ENCODE peak calls at places on chromosome 14, in eight cellular contexts. N is uterus; V is CD8-positive, alpha-beta memory T cell; Q is NCI-H2171; X is NCI-H2081; I is stimulated activated CD4-positive, alpha-beta T cell treated with anti-CD3 and anti-CD28 coated beads, Interleukin-12 subunit alpha, Interleukin-12 subunit beta, amount 100 ng/mL, for 48 hours; W is fibroblast of pulmonary artery; D is AG08396. S is an unnamed sample.

GRCh38 chr14:58746261-58746660 is 108.5 kb downstream of the DACT1 start:
- DNase-seq in N (no peak), V (no peak), Q (no peak), X (no peak), I (no peak), W (peak), D (no peak), S (no peak)

GRCh38 chr14:84017533-84017932 is 1512.4 kb upstream of the FLRT2 start:
- DNase-seq in N (no peak), V (no peak), Q (no peak), X (no peak), I (no peak), W (no peak), D (no peak), S (no peak)

GRCh38 chr14:59919582-59920377 is at the start of gene LRRC9:
- DNase-seq in N (peak), V (peak), Q (peak), X (no peak), I (no peak), W (peak), D (peak), S (peak)

GRCh38 chr14:33781267-33781666 is 169.6 kb downstream of the EGLN3 start:
- DNase-seq in N (no peak), V (no peak), Q (no peak), X (no peak), I (no peak), W (no peak), D (no peak), S (no peak)

GRCh38 chr14:105494606-105494929 is 3.5 kb downstream of the TEDC1 start:
- DNase-seq in N (no peak), V (no peak), Q (no peak), X (no peak), I (no peak), W (no peak), D (no peak), S (no peak)

GRCh38 chr14:89504084-89504483 is 87.1 kb upstream of the FOXN3 start:
- DNase-seq in N (no peak), V (no peak), Q (no peak), X (no peak), I (no peak), W (no peak), D (no peak), S (no peak)

GRCh38 chr14:56002316-56002715 is 115.9 kb upstream of the PELI2 start:
- DNase-seq in N (no peak), V (no peak), Q (no peak), X (peak), I (no peak), W (no peak), D (no peak), S (no peak)

GRCh38 chr14:104350463-104351185 is 212.2 kb downstream of the KIF26A start:
- DNase-seq in N (peak), V (no peak), Q (no peak), X (no peak), I (no peak), W (no peak), D (no peak), S (no peak)

GRCh38 chr14:78324353-78324752 is 154.2 kb downstream of the NRXN3 start:
- DNase-seq in N (no peak), V (no peak), Q (no peak), X (no peak), I (no peak), W (no peak), D (no peak), S (no peak)

GRCh38 chr14:36647827-36648753 is 13.6 kb upstream of the PAX9 start:
- DNase-seq in N (no peak), V (no peak), Q (peak), X (peak), I (no peak), W (peak), D (peak), S (peak)

GRCh38 chr14:95258754-95259593 is 60.7 kb downstream of the CLMN start:
- DNase-seq in N (no peak), V (no peak), Q (no peak), X (no peak), I (no peak), W (peak), D (no peak), S (no peak)

GRCh38 chr14:55130194-55130550 is 1.1 kb downstream of the LGALS3 start:
- DNase-seq in N (peak), V (no peak), Q (no peak), X (no peak), I (no peak), W (no peak), D (peak), S (peak)

GRCh38 chr14:103522649-103523582 is at the start of gene CKB:
- DNase-seq in N (peak), V (no peak), Q (peak), X (peak), I (no peak), W (peak), D (peak), S (peak)

GRCh38 chr14:54727929-54728328 is 161.0 kb downstream of the SAMD4A start:
- DNase-seq in N (peak), V (no peak), Q (no peak), X (no peak), I (no peak), W (no peak), D (no peak), S (no peak)

GRCh38 chr14:100140452-100141132 is 18.9 kb downstream of the DEGS2 start:
- DNase-seq in N (no peak), V (no peak), Q (no peak), X (no peak), I (no peak), W (peak), D (no peak), S (no peak)

GRCh38 chr14:68911594-68912227 is 67.4 kb downstream of the ACTN1 start:
- DNase-seq in N (peak), V (peak), Q (peak), X (peak), I (peak), W (peak), D (peak), S (peak)

GRCh38 chr14:28577187-28577586 is 189.4 kb upstream of the FOXG1 start:
- DNase-seq in N (no peak), V (no peak), Q (no peak), X (no peak), I (no peak), W (peak), D (no peak), S (no peak)

GRCh38 chr14:102525213-102526143 is 15.9 kb upstream of the ANKRD9 start:
- DNase-seq in N (no peak), V (no peak), Q (peak), X (peak), I (no peak), W (peak), D (no peak), S (peak)

GRCh38 chr14:54312166-54312801 is 84.5 kb upstream of the CDKN3 start:
- DNase-seq in N (no peak), V (no peak), Q (no peak), X (no peak), I (no peak), W (peak), D (peak), S (no peak)

GRCh38 chr14:89384023-89384422 is 33.0 kb downstream of the FOXN3 start:
- DNase-seq in N (no peak), V (no peak), Q (peak), X (no peak), I (no peak), W (no peak), D (no peak), S (peak)

GRCh38 chr14:58697927-58698641 is 60.3 kb downstream of the DACT1 start:
- DNase-seq in N (no peak), V (no peak), Q (no peak), X (peak), I (no peak), W (no peak), D (no peak), S (no peak)

S was measured in NCI-H524.